ENCODE peak calls at places on chromosomes 12 and 14, in four cellular contexts. W is COR-L47; Q is activated T-helper 1 cell treated with anti-CD3 and anti-CD28 coated beads, Interleukin-12 subunit alpha, Interleukin-12 subunit beta, Interleukin-2, Interleukin-4 antibody, amounts not matched to agents 30 ng/mL and 10 ng/mL and 1 ng/mL, durations not matched to agents 14 hours and 24 hours and 36 hours; H is nephron progenitor cell. M is an unnamed sample.

GRCh38 chr12:2868986-2869385 is 8.0 kb downstream of the FOXM1 start:
- DNase-seq in H (no peak), W (no peak), Q (no peak), M (no peak)

GRCh38 chr12:107415834-107416233 is 269.8 kb upstream of the PWP1 start:
- DNase-seq in Q (no peak), H (no peak), W (no peak), M (no peak)

GRCh38 chr12:110279976-110280783 is 867 bp upstream of the ATP2A2 start:
- DNase-seq in H (no peak), Q (no peak), W (peak; percentile 77), M (peak; percentile 30)

GRCh38 chr12:52951640-52952039 is 2.7 kb downstream of the KRT18 start:
- DNase-seq in W (no peak), Q (no peak), H (no peak), M (no peak)

GRCh38 chr12:81021131-81021530 is 56.7 kb upstream of the ACSS3 start:
- DNase-seq in W (no peak), Q (no peak), H (no peak), M (no peak)

GRCh38 chr12:1457901-1458300 is 136.5 kb downstream of the FBXL14 start:
- DNase-seq in Q (no peak), W (no peak), H (no peak), M (no peak)

GRCh38 chr14:88384653-88385205 is 728 bp upstream of the SPATA7 start:
- DNase-seq in Q (no peak), W (no peak), H (no peak), M (no peak)

GRCh38 chr12:111953455-111953854 is 59.5 kb downstream of the TMEM116 start:
- DNase-seq in Q (no peak), H (no peak), W (no peak), M (no peak)

GRCh38 chr14:22556021-22556989 is 32.7 kb downstream of the DAD1 start:
- DNase-seq in H (no peak), W (no peak), Q (peak; percentile 98), M (no peak)

GRCh38 chr14:105275267-105275946 is 25.4 kb downstream of the BRF1 start:
- DNase-seq in W (no peak), H (no peak), Q (no peak), M (no peak)

GRCh38 chr12:59040651-59041050 is 120.3 kb upstream of the LRIG3 start:
- DNase-seq in Q (no peak), H (no peak), W (peak; percentile 29), M (no peak)

GRCh38 chr12:122423258-122424165 is 1.0 kb upstream of the CLIP1 start:
- DNase-seq in Q (no peak), H (peak; percentile 54), W (no peak), M (peak; percentile 35)

GRCh38 chr12:26939953-26940352 is 1.7 kb downstream of the FGFR1OP2 start:
- DNase-seq in W (no peak), Q (no peak), H (no peak), M (no peak)

GRCh38 chr12:94806617-94807016 is 156.3 kb upstream of the TMCC3 start:
- DNase-seq in H (no peak), W (no peak), Q (no peak), M (no peak)

GRCh38 chr12:109624467-109624866 is 50.9 kb downstream of the MVK start:
- DNase-seq in Q (no peak), W (no peak), H (no peak), M (no peak)

GRCh38 chr14:102530828-102531478 is 21.4 kb upstream of the ANKRD9 start:
- DNase-seq in W (no peak), Q (no peak), H (no peak), M (no peak)

GRCh38 chr12:6380141-6381121 is 3.5 kb upstream of the LTBR start:
- DNase-seq in W (no peak), H (no peak), Q (no peak), M (no peak)

GRCh38 chr14:78688503-78688902 is 518.3 kb downstream of the NRXN3 start:
- DNase-seq in Q (no peak), H (no peak), W (no peak), M (no peak)

GRCh38 chr12:119857036-119857435 is 20.1 kb downstream of the CIT start:
- DNase-seq in H (no peak), Q (no peak), W (no peak), M (no peak)